ENCODE peak calls at places on chromosomes 3 and 15, in seven cellular contexts. Y is vagina; F is left ventricle myocardium inferior; T is WERI-Rb-1; K is pancreas; P is dorsolateral prefrontal cortex; A is effector memory CD4-positive, alpha-beta T cell. R is an unnamed sample.

GRCh38 chr3:111989061-111989678 is 9.6 kb upstream of the TAGLN3 start:
- DNase-seq in F (no peak), K (no peak), T (no peak), Y (no peak), A (no peak), P (no peak), R (no peak)

GRCh38 chr15:85750319-85750806 is 44.4 kb downstream of the KLHL25 start:
- DNase-seq in P (peak; percentile 71), Y (no peak), K (peak; percentile 40), T (no peak), A (no peak), F (peak; percentile 77), R (peak; percentile 71)

GRCh38 chr3:159458010-159458409 is 530.6 kb upstream of the IL12A start:
- DNase-seq in Y (no peak), F (no peak), T (no peak), A (no peak), K (no peak), P (no peak), R (no peak)

GRCh38 chr3:123730816-123731215 is 146.0 kb upstream of the HACD2 start:
- DNase-seq in F (no peak), Y (no peak), P (no peak), K (no peak), T (no peak), A (no peak), R (no peak)

GRCh38 chr15:45714501-45715488 is 80.0 kb downstream of the SQOR start:
- DNase-seq in P (peak; percentile 63), F (peak; percentile 49), A (peak; percentile 16), K (peak; percentile 31), T (peak; percentile 79), Y (no peak), R (no peak)

GRCh38 chr15:36313881-36314280 is 265.5 kb upstream of the CDIN1 start:
- DNase-seq in Y (no peak), T (no peak), A (no peak), K (no peak), F (no peak), P (no peak), R (no peak)

GRCh38 chr15:31079519-31079918 is 22.0 kb downstream of the TRPM1 start:
- DNase-seq in P (no peak), Y (peak; percentile 18), T (no peak), A (no peak), K (no peak), F (no peak), R (no peak)

GRCh38 chr3:157098823-157099185 is 61.1 kb downstream of the CCNL1 start:
- DNase-seq in T (no peak), K (no peak), Y (peak; percentile 47), P (no peak), A (no peak), F (no peak), R (no peak)

GRCh38 chr3:119731545-119732343 is 28.9 kb downstream of the CFAP91 start:
- DNase-seq in F (no peak), T (no peak), A (no peak), K (no peak), P (no peak), Y (no peak), R (no peak)

GRCh38 chr3:21942328-21942727 is 191.3 kb upstream of the ZNF385D start:
- DNase-seq in F (no peak), K (no peak), A (no peak), Y (no peak), T (no peak), P (no peak), R (no peak)

GRCh38 chr3:160928183-160928718 is 172.2 kb downstream of the PPM1L start:
- DNase-seq in P (no peak), K (no peak), F (no peak), T (no peak), A (no peak), Y (no peak), R (no peak)

DNA sequence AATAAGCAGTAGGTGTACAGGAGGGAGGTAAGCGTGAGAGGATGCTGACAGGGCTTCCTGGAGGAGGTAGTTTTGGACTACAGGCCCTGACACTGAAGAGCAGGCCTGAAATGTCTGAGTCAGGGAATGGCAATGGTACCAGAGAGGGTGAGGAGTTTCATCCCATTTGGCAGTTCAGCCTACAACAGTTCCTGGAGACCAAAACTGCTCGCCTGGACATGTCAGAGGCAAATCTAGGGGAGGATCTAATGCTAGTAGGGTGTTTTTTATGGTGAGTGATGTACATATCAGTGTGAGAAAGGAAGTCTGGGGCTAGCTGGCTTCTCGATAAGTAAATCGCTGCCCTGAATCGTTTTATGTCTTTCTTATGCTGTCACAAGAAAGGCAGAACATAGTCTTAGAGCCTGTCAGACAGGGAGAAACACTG is 13.8 kb upstream of the TNFSF10 start:
- DNase-seq in Y (no peak), P (no peak), T (no peak), F (no peak), K (no peak), A (no peak), R (no peak)
- H3K27ac ChIP-seq in Y (no peak overlapping the region), P (no peak overlapping the region), T (no peak overlapping the region), F (no peak overlapping the region), K (no peak overlapping the region), A (peak overlapping the region; percentile 7), R (no peak overlapping the region)

DNA sequence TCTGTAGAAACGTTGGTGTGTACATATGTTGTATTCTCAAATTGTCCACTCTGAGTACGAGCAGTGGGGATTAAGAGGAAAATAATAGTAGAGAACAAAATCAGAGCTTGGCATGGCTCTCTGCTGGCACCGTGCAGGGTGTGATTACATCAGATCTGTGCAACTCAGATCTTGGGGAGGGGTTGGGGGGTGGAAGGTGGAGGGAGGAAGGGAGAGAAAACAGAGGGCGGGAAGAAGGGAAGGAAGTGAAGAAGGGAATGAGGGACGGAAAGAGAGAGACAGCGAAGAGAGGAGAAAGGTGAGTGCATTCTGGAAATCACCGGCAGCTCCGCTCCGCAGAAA is 30.9 kb upstream of the ADAMTS17 start:
- DNase-seq in P (no peak), T (no peak), K (no peak), Y (no peak), F (no peak), A (no peak), R (no peak)
- H3K27ac ChIP-seq in P (no peak overlapping the region), T (no peak overlapping the region), K (peak overlapping the region; percentile 19), Y (peak overlapping the region; percentile 63), F (no peak overlapping the region), A (no peak overlapping the region), R (no peak overlapping the region)

GRCh38 chr15:60843482-60843881 is 364.5 kb upstream of the ICE2 start:
- DNase-seq in P (no peak), F (no peak), T (no peak), A (no peak), Y (no peak), K (no peak), R (peak; percentile 17)

GRCh38 chr15:60838206-60838605 is 359.3 kb upstream of the ICE2 start:
- DNase-seq in K (no peak), T (no peak), F (no peak), A (no peak), Y (no peak), P (no peak), R (no peak)

GRCh38 chr15:60842694-60843093 is 363.8 kb upstream of the ICE2 start:
- DNase-seq in A (no peak), K (no peak), F (no peak), T (no peak), Y (no peak), P (no peak), R (no peak)

GRCh38 chr15:60840306-60840702 is 361.4 kb upstream of the ICE2 start:
- DNase-seq in A (peak; percentile 4), P (no peak), K (no peak), F (no peak), Y (no peak), T (no peak), R (no peak)

DNA sequence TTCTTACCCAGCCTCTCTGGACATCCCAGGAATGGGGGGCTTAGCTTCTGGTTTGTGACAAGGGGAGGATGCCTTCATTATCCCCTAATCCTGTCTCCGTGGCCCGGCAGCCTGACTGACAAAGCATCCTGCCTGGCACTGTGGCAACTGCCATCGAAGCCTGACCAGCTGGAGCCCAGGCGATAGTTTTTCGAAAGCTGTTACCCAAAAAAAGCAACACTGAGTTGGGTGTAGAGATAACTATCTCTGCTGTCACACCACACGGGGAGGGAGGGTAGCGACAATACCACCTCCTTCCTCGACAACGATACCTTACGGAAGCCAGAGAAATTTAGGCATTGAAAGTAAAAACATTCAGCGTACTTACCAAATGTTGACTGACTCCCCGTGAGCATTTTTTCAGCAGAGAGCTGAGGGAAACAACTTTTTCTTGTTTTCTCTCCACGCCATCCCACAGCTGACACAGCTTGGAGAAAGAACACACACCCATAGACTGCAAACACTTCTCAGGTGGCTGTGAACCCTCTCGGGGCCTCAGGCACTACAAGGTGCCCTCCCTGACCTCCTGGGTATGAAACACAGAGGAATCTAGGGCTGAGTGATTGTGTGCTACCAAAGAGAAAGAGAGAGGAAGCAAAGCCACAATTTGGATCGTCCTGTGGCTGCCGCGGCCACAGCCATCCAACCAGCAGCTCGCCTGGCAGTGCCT is 361.9 kb upstream of the ICE2 start:
- DNase-seq in P (no peak), F (no peak), K (no peak), A (peak; percentile 37), Y (peak; percentile 72), T (no peak), R (no peak)
- H3K27ac ChIP-seq in P (no peak overlapping the region), F (no peak overlapping the region), K (no peak overlapping the region), A (peak overlapping the region; percentile 71), Y (no peak overlapping the region), T (no peak overlapping the region), R (no peak overlapping the region)

DNA sequence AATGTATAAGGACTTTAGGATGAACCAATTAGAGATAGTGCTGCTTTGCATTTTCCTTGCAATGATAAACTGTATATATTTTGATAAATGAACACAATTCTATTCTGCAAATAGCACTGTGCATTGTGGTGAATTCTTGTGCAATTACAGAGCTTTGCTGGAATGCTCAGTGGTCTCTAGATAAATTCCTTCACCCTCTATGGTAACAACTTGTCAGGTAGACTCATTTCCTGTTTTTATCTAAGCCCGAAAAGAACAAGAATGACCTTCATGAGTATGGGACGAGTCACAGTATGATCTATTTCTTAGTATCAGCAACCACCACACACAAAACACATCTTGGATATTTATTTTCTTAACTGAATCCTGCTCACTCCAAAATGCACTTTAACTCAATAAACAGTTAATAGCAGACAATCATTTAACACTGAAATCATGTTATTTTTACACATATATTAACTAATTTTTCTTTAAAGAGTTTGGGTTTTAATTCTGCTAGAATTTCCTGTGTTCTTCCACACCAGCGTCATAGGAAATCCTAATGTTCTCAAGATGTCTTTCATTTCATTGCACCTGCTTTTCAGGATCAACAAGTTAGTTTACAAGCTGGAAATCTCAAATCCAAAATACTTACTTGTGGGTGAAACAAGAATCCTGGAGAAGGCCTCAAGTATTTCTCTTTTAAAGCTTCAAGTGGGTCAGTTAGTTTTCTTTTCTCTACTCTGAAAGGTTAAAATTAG is 551.2 kb downstream of the MECOM start:
- DNase-seq in Y (no peak), A (no peak), T (no peak), P (no peak), F (no peak), K (no peak), R (no peak)
- H3K27ac ChIP-seq in Y (no peak overlapping the region), A (no peak overlapping the region), T (no peak overlapping the region), P (no peak overlapping the region), F (peak overlapping the region; percentile 54), K (no peak overlapping the region), R (no peak overlapping the region)

R was measured in substantia nigra.